ENCODE peak calls at places on chromosome 13, in ten cellular contexts. One of them, this sample, is unnamed.

GRCh38 chr13:39597828-39598227 is 5.2 kb downstream of the LHFPL6 start:
- ATAC-seq in activated CD8-positive, alpha-beta T cell treated with anti-CD3 and anti-CD28 coated beads, Interleukin-2, amount 10 ng/mL, durations not matched to agents 7 days and 5 days: no peak
- ATAC-seq in right cardiac atrium: peak
- ATAC-seq in Right ventricle myocardium inferior: no peak
- ATAC-seq in thoracic aorta: no peak
- ATAC-seq in left cardiac atrium: no peak
- ATAC-seq in left lung: no peak
- ATAC-seq in left ventricle myocardium superior: no peak
- ATAC-seq in CD4-positive, alpha-beta T cell: no peak
- ATAC-seq in activated T-cell treated with anti-CD3 and anti-CD28 coated beads, Interleukin-2, amount 50 U/mL, for 4 hours: no peak
- ATAC-seq in this sample: no peak

GRCh38 chr13:39106216-39106995 is 68.2 kb downstream of the NHLRC3 start:
- ATAC-seq in activated CD8-positive, alpha-beta T cell treated with anti-CD3 and anti-CD28 coated beads, Interleukin-2, amount 10 ng/mL, durations not matched to agents 7 days and 5 days: no peak
- ATAC-seq in right cardiac atrium: no peak
- ATAC-seq in Right ventricle myocardium inferior: no peak
- ATAC-seq in thoracic aorta: no peak
- ATAC-seq in left cardiac atrium: no peak
- ATAC-seq in left lung: no peak
- ATAC-seq in left ventricle myocardium superior: no peak
- ATAC-seq in CD4-positive, alpha-beta T cell: no peak
- ATAC-seq in activated T-cell treated with anti-CD3 and anti-CD28 coated beads, Interleukin-2, amount 50 U/mL, for 4 hours: no peak
- ATAC-seq in this sample: no peak

GRCh38 chr13:67137044-67137735 is 92.9 kb downstream of the PCDH9 start:
- ATAC-seq in activated CD8-positive, alpha-beta T cell treated with anti-CD3 and anti-CD28 coated beads, Interleukin-2, amount 10 ng/mL, durations not matched to agents 7 days and 5 days: no peak
- ATAC-seq in right cardiac atrium: no peak
- ATAC-seq in Right ventricle myocardium inferior: no peak
- ATAC-seq in thoracic aorta: no peak
- ATAC-seq in left cardiac atrium: no peak
- ATAC-seq in left lung: no peak
- ATAC-seq in left ventricle myocardium superior: peak
- ATAC-seq in CD4-positive, alpha-beta T cell: no peak
- ATAC-seq in activated T-cell treated with anti-CD3 and anti-CD28 coated beads, Interleukin-2, amount 50 U/mL, for 4 hours: no peak
- ATAC-seq in this sample: peak

GRCh38 chr13:28037399-28037798 is 48.9 kb upstream of the URAD start:
- ATAC-seq in activated CD8-positive, alpha-beta T cell treated with anti-CD3 and anti-CD28 coated beads, Interleukin-2, amount 10 ng/mL, durations not matched to agents 7 days and 5 days: no peak
- ATAC-seq in right cardiac atrium: no peak
- ATAC-seq in Right ventricle myocardium inferior: no peak
- ATAC-seq in thoracic aorta: no peak
- ATAC-seq in left cardiac atrium: no peak
- ATAC-seq in left lung: no peak
- ATAC-seq in left ventricle myocardium superior: no peak
- ATAC-seq in CD4-positive, alpha-beta T cell: no peak
- ATAC-seq in activated T-cell treated with anti-CD3 and anti-CD28 coated beads, Interleukin-2, amount 50 U/mL, for 4 hours: peak
- ATAC-seq in this sample: no peak

GRCh38 chr13:75801388-75801787 is 165.3 kb downstream of the LMO7 start:
- ATAC-seq in activated CD8-positive, alpha-beta T cell treated with anti-CD3 and anti-CD28 coated beads, Interleukin-2, amount 10 ng/mL, durations not matched to agents 7 days and 5 days: no peak
- ATAC-seq in right cardiac atrium: no peak
- ATAC-seq in Right ventricle myocardium inferior: no peak
- ATAC-seq in thoracic aorta: no peak
- ATAC-seq in left cardiac atrium: no peak
- ATAC-seq in left lung: no peak
- ATAC-seq in left ventricle myocardium superior: no peak
- ATAC-seq in CD4-positive, alpha-beta T cell: no peak
- ATAC-seq in activated T-cell treated with anti-CD3 and anti-CD28 coated beads, Interleukin-2, amount 50 U/mL, for 4 hours: no peak
- ATAC-seq in this sample: no peak

GRCh38 chr13:91383836-91384235 is 14.6 kb upstream of the GPC5 start:
- ATAC-seq in activated CD8-positive, alpha-beta T cell treated with anti-CD3 and anti-CD28 coated beads, Interleukin-2, amount 10 ng/mL, durations not matched to agents 7 days and 5 days: no peak
- ATAC-seq in right cardiac atrium: no peak
- ATAC-seq in Right ventricle myocardium inferior: no peak
- ATAC-seq in thoracic aorta: no peak
- ATAC-seq in left cardiac atrium: no peak
- ATAC-seq in left lung: no peak
- ATAC-seq in left ventricle myocardium superior: no peak
- ATAC-seq in CD4-positive, alpha-beta T cell: no peak
- ATAC-seq in activated T-cell treated with anti-CD3 and anti-CD28 coated beads, Interleukin-2, amount 50 U/mL, for 4 hours: no peak
- ATAC-seq in this sample: no peak

GRCh38 chr13:62014299-62014698 is 598.6 kb upstream of the PCDH20 start:
- ATAC-seq in activated CD8-positive, alpha-beta T cell treated with anti-CD3 and anti-CD28 coated beads, Interleukin-2, amount 10 ng/mL, durations not matched to agents 7 days and 5 days: no peak
- ATAC-seq in right cardiac atrium: no peak
- ATAC-seq in Right ventricle myocardium inferior: no peak
- ATAC-seq in thoracic aorta: no peak
- ATAC-seq in left cardiac atrium: no peak
- ATAC-seq in left lung: no peak
- ATAC-seq in left ventricle myocardium superior: no peak
- ATAC-seq in CD4-positive, alpha-beta T cell: no peak
- ATAC-seq in activated T-cell treated with anti-CD3 and anti-CD28 coated beads, Interleukin-2, amount 50 U/mL, for 4 hours: no peak
- ATAC-seq in this sample: no peak

GRCh38 chr13:52011690-52012511 is at the start of gene ALG11:
- ATAC-seq in activated CD8-positive, alpha-beta T cell treated with anti-CD3 and anti-CD28 coated beads, Interleukin-2, amount 10 ng/mL, durations not matched to agents 7 days and 5 days: peak
- ATAC-seq in right cardiac atrium: peak
- ATAC-seq in Right ventricle myocardium inferior: peak
- ATAC-seq in thoracic aorta: peak
- ATAC-seq in left cardiac atrium: peak
- ATAC-seq in left lung: peak
- ATAC-seq in left ventricle myocardium superior: peak
- ATAC-seq in CD4-positive, alpha-beta T cell: peak
- ATAC-seq in activated T-cell treated with anti-CD3 and anti-CD28 coated beads, Interleukin-2, amount 50 U/mL, for 4 hours: peak
- ATAC-seq in this sample: peak

GRCh38 chr13:98307744-98308524 is 130.9 kb upstream of the RNF113B start:
- ATAC-seq in activated CD8-positive, alpha-beta T cell treated with anti-CD3 and anti-CD28 coated beads, Interleukin-2, amount 10 ng/mL, durations not matched to agents 7 days and 5 days: no peak
- ATAC-seq in right cardiac atrium: peak
- ATAC-seq in Right ventricle myocardium inferior: peak
- ATAC-seq in thoracic aorta: no peak
- ATAC-seq in left cardiac atrium: peak
- ATAC-seq in left lung: peak
- ATAC-seq in left ventricle myocardium superior: peak
- ATAC-seq in CD4-positive, alpha-beta T cell: no peak
- ATAC-seq in activated T-cell treated with anti-CD3 and anti-CD28 coated beads, Interleukin-2, amount 50 U/mL, for 4 hours: no peak
- ATAC-seq in this sample: no peak

GRCh38 chr13:98352226-98352625 is 175.2 kb upstream of the RNF113B start:
- ATAC-seq in activated CD8-positive, alpha-beta T cell treated with anti-CD3 and anti-CD28 coated beads, Interleukin-2, amount 10 ng/mL, durations not matched to agents 7 days and 5 days: no peak
- ATAC-seq in right cardiac atrium: no peak
- ATAC-seq in Right ventricle myocardium inferior: no peak
- ATAC-seq in thoracic aorta: no peak
- ATAC-seq in left cardiac atrium: no peak
- ATAC-seq in left lung: no peak
- ATAC-seq in left ventricle myocardium superior: no peak
- ATAC-seq in CD4-positive, alpha-beta T cell: no peak
- ATAC-seq in activated T-cell treated with anti-CD3 and anti-CD28 coated beads, Interleukin-2, amount 50 U/mL, for 4 hours: no peak
- ATAC-seq in this sample: no peak